ENCODE peak calls at places on chromosomes 2 and 18, in five cellular contexts. One of them, this sample, is unnamed.
A peak's percentile ranks its signal among the peaks of the same experiment; 100 is the strongest.

GRCh38 chr2:129681788-129682187 is 297.7 kb upstream of the RAB6C start:
- ATAC-seq in heart left ventricle: no peak
- ATAC-seq in left lobe of liver: no peak
- ATAC-seq in omental fat pad: no peak
- ATAC-seq in aorta: no peak
- ATAC-seq in this sample: no peak

GRCh38 chr2:72198532-72199241 is 51.0 kb upstream of the CYP26B1 start:
- ATAC-seq in omental fat pad: peak; percentile 14
- ATAC-seq in left lobe of liver: no peak
- ATAC-seq in aorta: peak; percentile 60
- ATAC-seq in heart left ventricle: no peak
- ATAC-seq in this sample: peak; percentile 34

GRCh38 chr2:161586517-161587167 is 37.6 kb upstream of the SLC4A10 start:
- ATAC-seq in left lobe of liver: peak; percentile 72
- ATAC-seq in aorta: no peak
- ATAC-seq in omental fat pad: no peak
- ATAC-seq in heart left ventricle: no peak
- ATAC-seq in this sample: no peak

GRCh38 chr18:59861963-59862819 is 37.6 kb upstream of the PMAIP1 start:
- ATAC-seq in aorta: no peak
- ATAC-seq in heart left ventricle: no peak
- ATAC-seq in left lobe of liver: no peak
- ATAC-seq in omental fat pad: no peak
- ATAC-seq in this sample: no peak

GRCh38 chr2:134582547-134582899 is 136.3 kb downstream of the TMEM163 start:
- ATAC-seq in left lobe of liver: no peak
- ATAC-seq in aorta: no peak
- ATAC-seq in heart left ventricle: no peak
- ATAC-seq in omental fat pad: no peak
- ATAC-seq in this sample: no peak

GRCh38 chr2:128473175-128474013 is 154.7 kb upstream of the HS6ST1 start:
- ATAC-seq in heart left ventricle: peak; percentile 81
- ATAC-seq in omental fat pad: peak; percentile 43
- ATAC-seq in aorta: peak; percentile 57
- ATAC-seq in left lobe of liver: peak; percentile 23
- ATAC-seq in this sample: peak; percentile 63

GRCh38 chr18:48699761-48700160 is 160.9 kb downstream of the CTIF start:
- ATAC-seq in heart left ventricle: no peak
- ATAC-seq in omental fat pad: no peak
- ATAC-seq in left lobe of liver: no peak
- ATAC-seq in aorta: no peak
- ATAC-seq in this sample: no peak

GRCh38 chr2:170714156-170715061 is 728 bp upstream of the SP5 start:
- ATAC-seq in omental fat pad: no peak
- ATAC-seq in left lobe of liver: peak; percentile 80
- ATAC-seq in heart left ventricle: peak; percentile 51
- ATAC-seq in aorta: peak; percentile 78
- ATAC-seq in this sample: peak; percentile 55

GRCh38 chr2:215899111-215900074 is 114.0 kb downstream of the MREG start:
- ATAC-seq in omental fat pad: no peak
- ATAC-seq in left lobe of liver: no peak
- ATAC-seq in aorta: no peak
- ATAC-seq in heart left ventricle: no peak
- ATAC-seq in this sample: no peak

GRCh38 chr18:43714346-43715010 is 437.2 kb upstream of the SYT4 start:
- ATAC-seq in aorta: no peak
- ATAC-seq in left lobe of liver: no peak
- ATAC-seq in heart left ventricle: peak; percentile 58
- ATAC-seq in omental fat pad: no peak
- ATAC-seq in this sample: no peak

GRCh38 chr2:207805566-207806226 is 36.0 kb upstream of the FZD5 start:
- ATAC-seq in aorta: no peak
- ATAC-seq in left lobe of liver: peak; percentile 37
- ATAC-seq in omental fat pad: no peak
- ATAC-seq in heart left ventricle: no peak
- ATAC-seq in this sample: no peak

GRCh38 chr18:12862874-12863482 is 21.1 kb downstream of the PTPN2 start:
- ATAC-seq in heart left ventricle: no peak
- ATAC-seq in aorta: no peak
- ATAC-seq in left lobe of liver: peak; percentile 41
- ATAC-seq in omental fat pad: no peak
- ATAC-seq in this sample: no peak

GRCh38 chr2:106974891-106975290 is 88.9 kb upstream of the ST6GAL2 start:
- ATAC-seq in aorta: no peak
- ATAC-seq in omental fat pad: no peak
- ATAC-seq in left lobe of liver: no peak
- ATAC-seq in heart left ventricle: no peak
- ATAC-seq in this sample: no peak

GRCh38 chr2:134949966-134950708 is 31.5 kb downstream of the CCNT2 start:
- ATAC-seq in heart left ventricle: no peak
- ATAC-seq in left lobe of liver: no peak
- ATAC-seq in omental fat pad: no peak
- ATAC-seq in aorta: no peak
- ATAC-seq in this sample: no peak

GRCh38 chr2:43774617-43775016 is 778 bp downstream of the DYNC2LI1 start:
- ATAC-seq in omental fat pad: no peak
- ATAC-seq in aorta: no peak
- ATAC-seq in left lobe of liver: peak; percentile 40
- ATAC-seq in heart left ventricle: no peak
- ATAC-seq in this sample: no peak

GRCh38 chr2:169818241-169818640 is 6.5 kb downstream of the METTL5 start:
- ATAC-seq in heart left ventricle: no peak
- ATAC-seq in aorta: no peak
- ATAC-seq in left lobe of liver: no peak
- ATAC-seq in omental fat pad: no peak
- ATAC-seq in this sample: no peak

GRCh38 chr2:172373761-172374160 is 53.6 kb upstream of the ITGA6 start:
- ATAC-seq in omental fat pad: no peak
- ATAC-seq in heart left ventricle: no peak
- ATAC-seq in left lobe of liver: no peak
- ATAC-seq in aorta: no peak
- ATAC-seq in this sample: no peak

GRCh38 chr2:44943693-44944101 is 2.2 kb downstream of the SIX3 start:
- ATAC-seq in aorta: no peak
- ATAC-seq in omental fat pad: no peak
- ATAC-seq in left lobe of liver: no peak
- ATAC-seq in heart left ventricle: no peak
- ATAC-seq in this sample: no peak

GRCh38 chr18:8754995-8755955 is 49.9 kb downstream of the MTCL1 start:
- ATAC-seq in omental fat pad: no peak
- ATAC-seq in heart left ventricle: no peak
- ATAC-seq in left lobe of liver: no peak
- ATAC-seq in aorta: no peak
- ATAC-seq in this sample: no peak

GRCh38 chr2:239275871-239276812 is 124.7 kb downstream of the HDAC4 start:
- ATAC-seq in omental fat pad: no peak
- ATAC-seq in left lobe of liver: peak; percentile 41
- ATAC-seq in aorta: no peak
- ATAC-seq in heart left ventricle: no peak
- ATAC-seq in this sample: peak; percentile 66

GRCh38 chr2:108926561-108927380 is 62.2 kb downstream of the EDAR start:
- ATAC-seq in heart left ventricle: no peak
- ATAC-seq in omental fat pad: no peak
- ATAC-seq in left lobe of liver: peak; percentile 42
- ATAC-seq in aorta: no peak
- ATAC-seq in this sample: no peak

GRCh38 chr2:33320573-33320972 is 155.9 kb upstream of the RASGRP3 start:
- ATAC-seq in aorta: no peak
- ATAC-seq in omental fat pad: no peak
- ATAC-seq in heart left ventricle: no peak
- ATAC-seq in left lobe of liver: no peak
- ATAC-seq in this sample: no peak

GRCh38 chr2:220708366-220708765 is 863.7 kb downstream of the EPHA4 start:
- ATAC-seq in heart left ventricle: no peak
- ATAC-seq in aorta: no peak
- ATAC-seq in omental fat pad: no peak
- ATAC-seq in left lobe of liver: no peak
- ATAC-seq in this sample: no peak

GRCh38 chr2:162058973-162059668 is 14.9 kb downstream of the DPP4 start:
- ATAC-seq in heart left ventricle: no peak
- ATAC-seq in aorta: no peak
- ATAC-seq in left lobe of liver: no peak
- ATAC-seq in omental fat pad: peak; percentile 65
- ATAC-seq in this sample: no peak

GRCh38 chr2:29241955-29242565 is 126.8 kb downstream of the CLIP4 start:
- ATAC-seq in left lobe of liver: no peak
- ATAC-seq in heart left ventricle: no peak
- ATAC-seq in omental fat pad: no peak
- ATAC-seq in aorta: no peak
- ATAC-seq in this sample: no peak

GRCh38 chr2:197846789-197847188 is 42.4 kb downstream of the PLCL1 start:
- ATAC-seq in heart left ventricle: no peak
- ATAC-seq in left lobe of liver: no peak
- ATAC-seq in omental fat pad: no peak
- ATAC-seq in aorta: no peak
- ATAC-seq in this sample: no peak

GRCh38 chr18:8926464-8926863 is 176.0 kb upstream of the NDUFV2 start:
- ATAC-seq in aorta: no peak
- ATAC-seq in left lobe of liver: no peak
- ATAC-seq in omental fat pad: no peak
- ATAC-seq in heart left ventricle: no peak
- ATAC-seq in this sample: no peak

GRCh38 chr2:201072201-201072530 is 365 bp downstream of the NDUFB3 start:
- ATAC-seq in heart left ventricle: no peak
- ATAC-seq in omental fat pad: no peak
- ATAC-seq in aorta: no peak
- ATAC-seq in left lobe of liver: peak; percentile 3
- ATAC-seq in this sample: no peak

GRCh38 chr2:7071916-7072556 is 154.8 kb downstream of the RNF144A start:
- ATAC-seq in heart left ventricle: no peak
- ATAC-seq in left lobe of liver: peak; percentile 67
- ATAC-seq in aorta: no peak
- ATAC-seq in omental fat pad: no peak
- ATAC-seq in this sample: no peak

GRCh38 chr2:107475859-107476258 is 350.8 kb upstream of the RGPD4 start:
- ATAC-seq in left lobe of liver: no peak
- ATAC-seq in aorta: no peak
- ATAC-seq in omental fat pad: no peak
- ATAC-seq in heart left ventricle: no peak
- ATAC-seq in this sample: no peak

GRCh38 chr18:28834889-28835288 is 658.0 kb upstream of the CDH2 start:
- ATAC-seq in aorta: no peak
- ATAC-seq in omental fat pad: no peak
- ATAC-seq in heart left ventricle: no peak
- ATAC-seq in left lobe of liver: no peak
- ATAC-seq in this sample: no peak

GRCh38 chr2:121640380-121641326 is 8.6 kb downstream of the CLASP1 start:
- ATAC-seq in aorta: no peak
- ATAC-seq in left lobe of liver: no peak
- ATAC-seq in omental fat pad: no peak
- ATAC-seq in heart left ventricle: no peak
- ATAC-seq in this sample: no peak

GRCh38 chr2:72340665-72341064 is 193.0 kb upstream of the CYP26B1 start:
- ATAC-seq in heart left ventricle: no peak
- ATAC-seq in omental fat pad: no peak
- ATAC-seq in left lobe of liver: no peak
- ATAC-seq in aorta: no peak
- ATAC-seq in this sample: no peak

GRCh38 chr2:197286805-197287595 is 23.6 kb downstream of the ANKRD44 start:
- ATAC-seq in aorta: peak; percentile 87
- ATAC-seq in left lobe of liver: peak; percentile 90
- ATAC-seq in heart left ventricle: peak; percentile 73
- ATAC-seq in omental fat pad: peak; percentile 91
- ATAC-seq in this sample: peak; percentile 83

GRCh38 chr2:58796239-58796638 is 555.1 kb upstream of the FANCL start:
- ATAC-seq in omental fat pad: no peak
- ATAC-seq in aorta: no peak
- ATAC-seq in heart left ventricle: no peak
- ATAC-seq in left lobe of liver: no peak
- ATAC-seq in this sample: no peak

GRCh38 chr2:217790681-217791392 is 212.0 kb downstream of the TNS1 start:
- ATAC-seq in left lobe of liver: no peak
- ATAC-seq in aorta: no peak
- ATAC-seq in omental fat pad: no peak
- ATAC-seq in heart left ventricle: no peak
- ATAC-seq in this sample: peak; percentile 7

GRCh38 chr18:79960921-79961526 is 3.4 kb upstream of the HSBP1L1 start:
- ATAC-seq in omental fat pad: no peak
- ATAC-seq in aorta: no peak
- ATAC-seq in left lobe of liver: no peak
- ATAC-seq in heart left ventricle: no peak
- ATAC-seq in this sample: no peak

GRCh38 chr2:71348302-71348701 is 16.7 kb downstream of the ZNF638 start:
- ATAC-seq in omental fat pad: no peak
- ATAC-seq in left lobe of liver: peak; percentile 65
- ATAC-seq in heart left ventricle: no peak
- ATAC-seq in aorta: no peak
- ATAC-seq in this sample: no peak